ENCODE peak calls at places on chromosomes 3 and 15, in five cellular contexts. One of them, this sample, is unnamed.

GRCh38 chr3:177424541-177424940 is 227.3 kb upstream of the TBL1XR1 start:
- DNase-seq in psoas muscle: no peak
- DNase-seq in mucosa of gallbladder: no peak
- DNase-seq in fibroblast of the conjunctiva: no peak
- DNase-seq in uterus: no peak
- DNase-seq in this sample: no peak

GRCh38 chr3:99747915-99748314 is 69.7 kb upstream of the CMSS1 start:
- DNase-seq in mucosa of gallbladder: no peak
- DNase-seq in psoas muscle: no peak
- DNase-seq in uterus: no peak
- DNase-seq in fibroblast of the conjunctiva: peak
- DNase-seq in this sample: peak

GRCh38 chr15:35393403-35393802 is 152.6 kb downstream of the DPH6 start:
- DNase-seq in fibroblast of the conjunctiva: no peak
- DNase-seq in mucosa of gallbladder: no peak
- DNase-seq in uterus: no peak
- DNase-seq in psoas muscle: no peak
- DNase-seq in this sample: no peak

GRCh38 chr3:30319713-30320112 is 286.7 kb upstream of the TGFBR2 start:
- DNase-seq in mucosa of gallbladder: peak
- DNase-seq in psoas muscle: no peak
- DNase-seq in fibroblast of the conjunctiva: peak
- DNase-seq in uterus: peak
- DNase-seq in this sample: no peak

GRCh38 chr3:170162630-170163029 is 18.9 kb downstream of the PHC3 start:
- DNase-seq in fibroblast of the conjunctiva: no peak
- DNase-seq in mucosa of gallbladder: no peak
- DNase-seq in uterus: no peak
- DNase-seq in psoas muscle: no peak
- DNase-seq in this sample: no peak

GRCh38 chr3:38039899-38040261 is 872 bp downstream of the DLEC1 start:
- DNase-seq in fibroblast of the conjunctiva: no peak
- DNase-seq in uterus: peak
- DNase-seq in psoas muscle: peak
- DNase-seq in mucosa of gallbladder: peak
- DNase-seq in this sample: no peak

GRCh38 chr3:112010631-112011030 is 11.9 kb downstream of the TAGLN3 start:
- DNase-seq in psoas muscle: no peak
- DNase-seq in uterus: no peak
- DNase-seq in mucosa of gallbladder: no peak
- DNase-seq in fibroblast of the conjunctiva: peak
- DNase-seq in this sample: no peak

GRCh38 chr3:152707314-152707713 is 127.6 kb upstream of the P2RY1 start:
- DNase-seq in fibroblast of the conjunctiva: no peak
- DNase-seq in psoas muscle: no peak
- DNase-seq in mucosa of gallbladder: no peak
- DNase-seq in uterus: no peak
- DNase-seq in this sample: no peak

GRCh38 chr3:64900220-64900619 is 212.4 kb upstream of the ADAMTS9 start:
- DNase-seq in fibroblast of the conjunctiva: no peak
- DNase-seq in psoas muscle: no peak
- DNase-seq in uterus: no peak
- DNase-seq in mucosa of gallbladder: no peak
- DNase-seq in this sample: no peak

GRCh38 chr15:95680693-95681092 is 649.8 kb upstream of the NR2F2 start:
- DNase-seq in uterus: no peak
- DNase-seq in fibroblast of the conjunctiva: no peak
- DNase-seq in psoas muscle: no peak
- DNase-seq in mucosa of gallbladder: no peak
- DNase-seq in this sample: no peak

GRCh38 chr15:88624156-88624970 is 3.2 kb downstream of the AEN start:
- DNase-seq in psoas muscle: no peak
- DNase-seq in uterus: peak
- DNase-seq in mucosa of gallbladder: no peak
- DNase-seq in fibroblast of the conjunctiva: no peak
- DNase-seq in this sample: no peak

GRCh38 chr15:69613182-69613581 is 160.6 kb downstream of the RPLP1 start:
- DNase-seq in fibroblast of the conjunctiva: no peak
- DNase-seq in mucosa of gallbladder: no peak
- DNase-seq in uterus: no peak
- DNase-seq in psoas muscle: no peak
- DNase-seq in this sample: no peak

GRCh38 chr3:114310701-114311100 is 16.9 kb downstream of the TIGIT start:
- DNase-seq in psoas muscle: no peak
- DNase-seq in fibroblast of the conjunctiva: no peak
- DNase-seq in mucosa of gallbladder: no peak
- DNase-seq in uterus: no peak
- DNase-seq in this sample: no peak

GRCh38 chr15:51341366-51342248 is at the start of gene GLDN:
- DNase-seq in psoas muscle: peak
- DNase-seq in uterus: no peak
- DNase-seq in fibroblast of the conjunctiva: no peak
- DNase-seq in mucosa of gallbladder: no peak
- DNase-seq in this sample: no peak